ENCODE peak calls at places on chromosomes 13 and 19, in four cellular contexts. T is WTC11, Z is K562, X is H1. Y is an unnamed sample.
A peak's percentile ranks its signal among the peaks of the same experiment; 100 is the strongest.

GRCh38 chr13:24228852-24229458 is 68.4 kb downstream of the SPATA13 start:
- DNase-seq in Z (peak; percentile 17), X (no peak), T (peak; percentile 22), Y (peak; percentile 53)

GRCh38 chr19:38849746-38850230 is at the start of gene HNRNPL:
- DNase-seq in Z (peak; percentile 90), X (peak; percentile 99), T (peak; percentile 99), Y (peak; percentile 96)

GRCh38 chr13:44211753-44212152 is 161.9 kb upstream of the SERP2 start:
- DNase-seq in T (no peak), Z (no peak), X (no peak), Y (no peak)

GRCh38 chr13:27396252-27396846 is 28.1 kb upstream of the GTF3A start:
- DNase-seq in Z (no peak), X (no peak), T (no peak), Y (no peak)

GRCh38 chr19:38055040-38055439 is 148.0 kb downstream of the SIPA1L3 start:
- DNase-seq in X (peak; percentile 57), Z (no peak), T (no peak), Y (no peak)

GRCh38 chr13:25659091-25659502 is 287.3 kb downstream of the ATP8A2 start:
- DNase-seq in X (no peak), T (no peak), Z (no peak), Y (no peak)

GRCh38 chr13:104773775-104774174 is 1707.6 kb upstream of the SLC10A2 start:
- DNase-seq in T (no peak), X (peak; percentile 51), Z (no peak), Y (peak; percentile 11)

GRCh38 chr19:47082493-47082892 is 31.1 kb downstream of the ZC3H4 start:
- DNase-seq in T (no peak), Z (no peak), X (no peak), Y (no peak)

GRCh38 chr19:18932216-18932841 is 8.7 kb downstream of the HOMER3 start:
- DNase-seq in Z (peak; percentile 98), X (peak; percentile 99), T (peak; percentile 99), Y (peak; percentile 99)

GRCh38 chr19:21158523-21159135 is 16.8 kb downstream of the ZNF431 start:
- DNase-seq in T (no peak), Z (no peak), X (no peak), Y (no peak)

GRCh38 chr13:113545455-113545930 is 39.1 kb upstream of the TFDP1 start:
- DNase-seq in T (no peak), Z (no peak), X (no peak), Y (peak; percentile 59)

GRCh38 chr13:107476068-107476467 is 739.3 kb downstream of the LIG4 start:
- DNase-seq in X (no peak), Z (no peak), T (no peak), Y (no peak)

GRCh38 chr13:84553252-84553651 is 671.0 kb upstream of the SLITRK1 start:
- DNase-seq in Z (no peak), X (no peak), T (no peak), Y (no peak)

GRCh38 chr13:95956589-95957148 is 96.5 kb downstream of the UGGT2 start:
- DNase-seq in Z (no peak), X (no peak), T (no peak), Y (no peak)

GRCh38 chr13:113489549-113490495 is 689 bp downstream of the DCUN1D2 start:
- DNase-seq in X (peak; percentile 68), Z (peak; percentile 39), T (peak; percentile 42), Y (peak; percentile 55)

GRCh38 chr13:35260316-35260715 is 216.2 kb downstream of the MAB21L1 start:
- DNase-seq in X (no peak), Z (no peak), T (no peak), Y (no peak)
- TF ChIP-seq TEAD4 in X (no peak), Z (no peak), T (no peak), Y (no peak)

GRCh38 chr19:13022859-13023636 is 27.8 kb downstream of the NFIX start:
- DNase-seq in Z (peak; percentile 71), T (peak; percentile 61), X (no peak), Y (peak; percentile 87)
- TF ChIP-seq TEAD4 in Z (no peak), T (no peak), X (no peak), Y (peak; percentile 11)

GRCh38 chr13:94344126-94344863 is 135.2 kb downstream of the DCT start:
- DNase-seq in T (no peak), X (no peak), Z (no peak), Y (no peak)
- TF ChIP-seq TEAD4 in T (no peak), X (peak; percentile 91), Z (no peak), Y (no peak)

GRCh38 chr19:41306394-41306793 is 3.6 kb upstream of the CCDC97 start:
- DNase-seq in T (no peak), X (no peak), Z (no peak), Y (no peak)

GRCh38 chr19:41303941-41304340 is 6.0 kb upstream of the CCDC97 start:
- DNase-seq in Z (no peak), X (no peak), T (no peak), Y (no peak)

GRCh38 chr19:41307090-41307875 is 2.7 kb upstream of the CCDC97 start:
- DNase-seq in X (no peak), Z (no peak), T (no peak), Y (no peak)

GRCh38 chr19:41304706-41305483 is 5.1 kb upstream of the CCDC97 start:
- DNase-seq in T (no peak), Z (no peak), X (no peak), Y (no peak)

DNA sequence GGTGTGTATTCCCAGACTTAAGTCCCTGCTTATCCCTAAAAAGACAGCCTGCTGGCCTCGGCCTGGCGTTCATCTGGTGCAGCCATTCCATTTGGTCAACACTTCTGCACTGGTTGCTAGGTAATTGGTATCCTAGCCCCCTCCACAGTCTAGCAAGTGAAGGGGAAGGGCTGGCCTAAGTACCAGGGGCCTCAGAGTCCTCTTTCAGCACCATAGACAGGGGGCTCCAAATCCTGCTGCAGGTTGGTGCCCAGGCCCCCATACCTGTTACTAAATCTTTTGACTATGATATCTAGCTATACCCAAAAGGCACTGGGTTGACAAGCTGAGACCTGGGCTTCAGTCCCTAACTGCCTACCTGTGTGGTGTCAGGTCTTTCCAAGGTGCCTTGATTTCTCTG is 4.0 kb upstream of the CCDC97 start:
- DNase-seq in Z (no peak), X (no peak), T (no peak), Y (no peak)
- TF ChIP-seq TEAD4 in Z (no peak), X (no peak), T (no peak), Y (no peak)

GRCh38 chr19:29942404-29943261 is 594 bp downstream of the URI1 start:
- DNase-seq in X (peak; percentile 75), Z (no peak), T (peak; percentile 50), Y (peak; percentile 89)
- TF ChIP-seq TEAD4 in X (no peak), Z (no peak), T (no peak), Y (no peak)

DNA sequence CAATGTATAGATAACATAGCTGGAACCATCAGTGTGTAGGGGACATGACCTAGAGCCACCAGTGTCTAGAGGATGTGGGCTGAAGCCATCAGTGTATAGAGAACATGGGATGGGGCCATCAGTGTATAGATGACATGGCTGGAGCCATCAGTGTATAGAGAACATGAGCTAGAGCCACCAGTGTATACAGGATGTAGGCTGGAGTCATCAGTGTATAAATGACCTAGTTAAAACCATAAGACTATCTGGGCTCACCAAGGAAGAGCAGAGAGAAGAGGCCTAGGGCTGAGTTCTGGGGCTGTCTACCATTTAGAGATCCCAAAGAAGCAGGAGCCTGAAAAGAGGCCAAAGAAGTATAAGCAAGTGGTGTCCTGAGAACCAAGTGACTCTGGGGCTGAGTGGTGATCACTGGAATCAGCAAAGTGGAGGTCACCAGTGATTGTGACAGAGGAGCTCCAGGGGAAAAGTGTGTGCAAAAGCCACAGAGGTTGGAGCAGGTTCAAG is 41.0 kb downstream of the RFX2 start:
- DNase-seq in Z (no peak), T (no peak), X (no peak), Y (no peak)
- TF ChIP-seq TEAD4 in Z (no peak), T (no peak), X (no peak), Y (no peak)

GRCh38 chr19:3759482-3760254 is 1.8 kb downstream of the APBA3 start:
- DNase-seq in Z (no peak), T (no peak), X (no peak), Y (no peak)

GRCh38 chr19:3762130-3762473 is 380 bp upstream of the MRPL54 start:
- DNase-seq in T (no peak), Z (no peak), X (no peak), Y (no peak)

GRCh38 chr19:3762501-3763459 is at the start of gene MRPL54:
- DNase-seq in Z (peak; percentile 99), X (peak; percentile 99), T (peak; percentile 99), Y (peak; percentile 99)

GRCh38 chr19:3761382-3762129 is at the start of gene APBA3:
- DNase-seq in Z (peak; percentile 91), X (peak; percentile 99), T (peak; percentile 98), Y (peak; percentile 96)

DNA sequence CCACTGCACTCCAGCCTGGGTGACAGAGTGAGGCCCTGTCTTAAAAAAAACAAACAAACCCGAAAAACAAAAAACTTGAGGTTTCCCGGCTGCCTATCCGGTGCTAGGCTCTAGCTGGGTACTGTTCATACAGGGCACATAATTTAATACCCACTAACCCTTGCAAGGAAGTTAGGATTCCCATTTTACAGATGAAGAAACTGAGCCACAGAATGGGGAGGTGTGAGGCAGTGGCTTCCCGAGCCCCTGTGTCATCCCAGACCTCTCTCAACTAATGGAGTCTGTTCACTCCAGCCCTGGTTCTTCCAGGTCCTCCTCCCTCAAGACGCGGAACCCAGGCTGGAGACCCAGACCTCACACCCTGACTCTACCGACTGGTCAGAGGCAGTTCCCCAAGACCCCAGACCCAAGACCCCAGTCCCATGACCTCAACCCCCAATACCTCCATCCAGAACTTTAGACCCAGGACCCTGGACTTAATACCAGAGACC is 576 bp downstream of the APBA3 start:
- DNase-seq in T (no peak), X (no peak), Z (peak; percentile 39), Y (no peak)
- TF ChIP-seq TEAD4 in T (no peak), X (no peak), Z (no peak), Y (no peak)

GRCh38 chr19:590396-590745 is 690 bp downstream of the HCN2 start:
- DNase-seq in T (no peak), Z (no peak), X (no peak), Y (peak; percentile 68)

GRCh38 chr19:589693-590395 is at the start of gene HCN2:
- DNase-seq in X (no peak), Z (peak; percentile 81), T (no peak), Y (peak; percentile 89)

GRCh38 chr19:591099-591958 is 1.6 kb downstream of the HCN2 start:
- DNase-seq in T (peak; percentile 52), Z (peak; percentile 67), X (peak; percentile 82), Y (no peak)

GRCh38 chr19:592101-592500 is 2.4 kb downstream of the HCN2 start:
- DNase-seq in T (no peak), Z (no peak), X (no peak), Y (no peak)

DNA sequence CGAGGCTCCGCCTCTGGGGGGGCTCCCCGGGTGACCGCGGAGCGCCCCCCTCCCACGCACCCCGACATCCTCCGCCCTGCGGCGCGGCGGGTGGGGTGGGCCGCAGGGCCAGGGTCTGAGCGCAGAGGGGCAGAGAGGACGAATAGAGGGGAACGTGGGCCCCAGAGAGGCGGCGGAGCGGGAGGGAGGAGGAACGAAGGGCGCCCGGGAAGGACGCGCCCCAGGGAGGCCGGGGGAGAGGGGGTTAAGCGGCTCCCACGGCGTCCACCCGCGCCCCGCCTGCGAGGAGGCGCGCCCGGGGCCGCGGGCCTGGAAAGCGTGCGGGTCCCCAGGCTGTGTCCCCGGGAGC is 1.0 kb downstream of the HCN2 start:
- DNase-seq in Z (no peak), T (no peak), X (no peak), Y (no peak)
- TF ChIP-seq TEAD4 in Z (no peak), T (no peak), X (no peak), Y (no peak)